ENCODE peak calls at places on chromosomes 7 and 10, in six cellular contexts. One of them, this sample, is unnamed.

GRCh38 chr7:112886171-112886570 is 96.0 kb upstream of the TMEM168 start:
- DNase-seq in K562: no peak
- DNase-seq in A549: no peak
- DNase-seq in HepG2: no peak
- DNase-seq in H1: no peak
- DNase-seq in GM12878: no peak
- DNase-seq in this sample: no peak

GRCh38 chr7:130930260-130930659 is 196.3 kb upstream of the KLF14 start:
- DNase-seq in A549: peak
- DNase-seq in HepG2: no peak
- DNase-seq in K562: no peak
- DNase-seq in H1: no peak
- DNase-seq in GM12878: no peak
- DNase-seq in this sample: peak

GRCh38 chr7:79461660-79462059 is 8.2 kb upstream of the MAGI2 start:
- DNase-seq in H1: no peak
- DNase-seq in K562: no peak
- DNase-seq in GM12878: no peak
- DNase-seq in A549: peak
- DNase-seq in HepG2: peak
- DNase-seq in this sample: peak

GRCh38 chr7:26046150-26046549 is 105.8 kb upstream of the NFE2L3 start:
- DNase-seq in GM12878: no peak
- DNase-seq in HepG2: no peak
- DNase-seq in H1: no peak
- DNase-seq in K562: no peak
- DNase-seq in A549: no peak
- DNase-seq in this sample: no peak

GRCh38 chr10:103706760-103707159 is 148.6 kb downstream of the SH3PXD2A start:
- DNase-seq in A549: no peak
- DNase-seq in GM12878: no peak
- DNase-seq in HepG2: no peak
- DNase-seq in H1: no peak
- DNase-seq in K562: no peak
- DNase-seq in this sample: no peak

GRCh38 chr7:16035392-16035791 is 348.9 kb upstream of the MEOX2 start:
- DNase-seq in A549: no peak
- DNase-seq in K562: no peak
- DNase-seq in GM12878: no peak
- DNase-seq in HepG2: no peak
- DNase-seq in H1: no peak
- DNase-seq in this sample: no peak

GRCh38 chr10:111338035-111338434 is 261.2 kb downstream of the ADRA2A start:
- DNase-seq in HepG2: no peak
- DNase-seq in A549: no peak
- DNase-seq in K562: no peak
- DNase-seq in H1: no peak
- DNase-seq in GM12878: no peak
- DNase-seq in this sample: no peak

GRCh38 chr7:47282790-47283496 is 299.0 kb downstream of the TNS3 start:
- DNase-seq in H1: no peak
- DNase-seq in K562: no peak
- DNase-seq in A549: no peak
- DNase-seq in GM12878: no peak
- DNase-seq in HepG2: no peak
- DNase-seq in this sample: no peak

GRCh38 chr7:129227646-129228578 is 3.1 kb downstream of the AHCYL2 start:
- DNase-seq in K562: no peak
- DNase-seq in A549: no peak
- DNase-seq in H1: no peak
- DNase-seq in HepG2: no peak
- DNase-seq in GM12878: no peak
- DNase-seq in this sample: peak

GRCh38 chr10:71419002-71419540 is 22.4 kb downstream of the CDH23 start:
- DNase-seq in GM12878: no peak
- DNase-seq in K562: no peak
- DNase-seq in H1: peak
- DNase-seq in A549: no peak
- DNase-seq in HepG2: no peak
- DNase-seq in this sample: no peak

GRCh38 chr10:5959581-5960069 is 17.7 kb downstream of the IL15RA start:
- DNase-seq in GM12878: no peak
- DNase-seq in H1: no peak
- DNase-seq in K562: no peak
- DNase-seq in A549: no peak
- DNase-seq in HepG2: no peak
- DNase-seq in this sample: no peak
- TF ChIP-seq USF2 in GM12878: no peak
- TF ChIP-seq USF2 in H1: no peak
- TF ChIP-seq USF2 in K562: no peak
- TF ChIP-seq USF2 in A549: no peak
- TF ChIP-seq USF2 in HepG2: no peak
- TF ChIP-seq USF2 in this sample: no peak

DNA sequence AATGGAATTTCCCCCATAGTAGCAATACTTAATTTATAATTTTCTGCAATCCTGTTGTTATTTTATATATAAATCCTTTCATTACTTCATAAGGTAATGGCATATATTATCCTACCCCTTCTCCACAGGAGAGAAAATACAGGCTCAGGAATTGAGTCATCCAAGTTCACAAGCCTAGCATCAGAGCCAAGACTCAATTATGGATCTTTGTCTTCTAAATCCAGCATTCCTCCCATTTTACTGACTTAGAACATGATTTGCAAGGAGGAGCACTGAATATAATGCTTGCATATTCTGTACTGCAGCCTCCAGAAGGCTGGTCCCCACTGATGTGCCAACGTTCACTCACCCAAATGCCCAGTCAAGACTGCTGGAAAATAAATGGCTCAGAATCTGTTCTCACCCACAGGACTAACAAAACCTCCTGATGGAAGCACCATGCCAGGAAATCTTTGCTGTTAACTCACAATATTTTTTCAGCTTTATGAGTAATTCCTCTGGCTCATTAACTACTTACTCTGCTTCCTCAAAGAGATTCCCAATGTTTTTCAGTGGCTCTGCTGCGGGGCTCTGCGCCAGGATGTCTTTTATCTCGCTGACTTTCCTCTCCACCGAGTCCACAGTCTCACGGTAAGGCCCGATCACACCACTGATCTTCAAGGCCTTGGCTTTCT is 48.6 kb downstream of the DLD start:
- DNase-seq in HepG2: no peak
- DNase-seq in GM12878: no peak
- DNase-seq in K562: no peak
- DNase-seq in H1: no peak
- DNase-seq in A549: no peak
- DNase-seq in this sample: peak
- TF ChIP-seq CEBPB in HepG2: no peak
- TF ChIP-seq CEBPB in GM12878: no peak
- TF ChIP-seq CEBPB in K562: no peak
- TF ChIP-seq CEBPB in H1: no peak
- TF ChIP-seq CEBPB in A549: no peak
- TF ChIP-seq CEBPB in this sample: no peak

DNA sequence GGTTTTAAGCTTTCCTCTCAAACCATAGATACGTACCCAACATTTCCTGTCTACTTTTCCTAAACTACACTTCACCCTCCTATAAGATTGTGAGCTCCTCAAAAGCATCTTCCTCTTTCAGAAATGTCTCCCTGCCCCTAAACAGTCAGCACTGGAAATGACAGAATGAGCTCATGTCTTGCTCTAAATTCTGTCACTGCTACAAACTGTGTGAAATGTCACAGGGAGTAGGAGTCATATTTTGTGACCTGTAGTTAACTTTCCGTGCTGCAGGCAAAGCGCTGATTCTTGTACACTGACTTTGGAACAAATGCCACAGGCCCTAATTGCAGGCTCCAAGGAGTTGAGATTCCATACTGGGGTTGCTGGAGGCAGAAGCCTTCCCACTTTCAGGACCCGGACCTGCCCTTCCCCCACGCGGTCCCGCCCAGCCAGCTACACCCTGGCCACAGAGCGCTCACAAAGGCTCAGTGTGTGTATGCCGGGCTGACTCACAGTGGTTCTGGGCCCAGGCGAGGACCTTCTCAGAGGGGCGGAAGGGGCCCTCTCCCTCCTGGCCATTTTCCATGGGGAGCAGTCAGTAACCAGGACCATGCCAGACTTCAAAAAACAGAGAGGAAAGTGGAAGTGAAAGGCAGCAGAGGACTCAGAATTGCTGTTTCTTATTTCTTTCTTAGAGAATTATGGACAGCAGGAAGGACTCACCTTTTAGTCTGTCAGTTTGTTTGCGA is 24.1 kb downstream of the SCD start:
- DNase-seq in K562: peak
- DNase-seq in GM12878: peak
- DNase-seq in H1: peak
- DNase-seq in HepG2: peak
- DNase-seq in A549: peak
- DNase-seq in this sample: peak
- TF ChIP-seq USF2 in K562: no peak
- TF ChIP-seq USF2 in GM12878: no peak
- TF ChIP-seq USF2 in H1: no peak
- TF ChIP-seq USF2 in HepG2: no peak
- TF ChIP-seq USF2 in A549: no peak
- TF ChIP-seq USF2 in this sample: no peak

GRCh38 chr7:96320437-96320836 is 1.5 kb downstream of the SLC25A13 start:
- DNase-seq in HepG2: no peak
- DNase-seq in H1: no peak
- DNase-seq in A549: no peak
- DNase-seq in GM12878: peak
- DNase-seq in K562: no peak
- DNase-seq in this sample: no peak

GRCh38 chr7:96319444-96319843 is 2.5 kb downstream of the SLC25A13 start:
- DNase-seq in H1: no peak
- DNase-seq in K562: no peak
- DNase-seq in A549: no peak
- DNase-seq in GM12878: no peak
- DNase-seq in HepG2: no peak
- DNase-seq in this sample: no peak

GRCh38 chr7:96322373-96322695 is 436 bp upstream of the SLC25A13 start:
- DNase-seq in GM12878: no peak
- DNase-seq in H1: no peak
- DNase-seq in A549: no peak
- DNase-seq in HepG2: no peak
- DNase-seq in K562: no peak
- DNase-seq in this sample: no peak

GRCh38 chr7:96321670-96322372 is at the start of gene SLC25A13:
- DNase-seq in K562: peak
- DNase-seq in A549: peak
- DNase-seq in H1: peak
- DNase-seq in HepG2: peak
- DNase-seq in GM12878: peak
- DNase-seq in this sample: peak

GRCh38 chr7:96321041-96321669 is 743 bp downstream of the SLC25A13 start:
- DNase-seq in GM12878: peak
- DNase-seq in K562: peak
- DNase-seq in H1: peak
- DNase-seq in A549: peak
- DNase-seq in HepG2: peak
- DNase-seq in this sample: peak
- TF ChIP-seq CEBPB in GM12878: no peak
- TF ChIP-seq CEBPB in K562: no peak
- TF ChIP-seq CEBPB in H1: no peak
- TF ChIP-seq CEBPB in A549: no peak
- TF ChIP-seq CEBPB in HepG2: no peak
- TF ChIP-seq CEBPB in this sample: no peak

DNA sequence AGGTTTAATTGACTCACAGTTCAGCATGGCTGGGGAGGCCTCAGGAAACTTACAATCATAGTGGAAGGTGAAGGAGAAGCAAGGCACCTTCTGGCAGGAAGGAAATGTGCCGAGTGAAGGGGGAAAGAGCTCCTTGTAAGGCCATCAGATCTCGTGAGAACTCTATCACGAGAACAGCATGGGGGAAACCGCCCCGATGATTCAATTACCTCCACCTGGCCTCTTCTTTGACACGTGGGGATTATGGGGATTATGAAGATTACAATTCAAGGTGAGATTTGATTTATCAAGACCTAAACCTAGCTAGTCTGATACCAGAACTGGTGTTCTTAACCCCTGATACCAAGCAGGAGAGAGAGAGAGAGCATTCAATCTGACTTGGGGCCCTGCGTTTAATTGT is 258.7 kb downstream of the PTEN start:
- DNase-seq in A549: no peak
- DNase-seq in H1: no peak
- DNase-seq in HepG2: no peak
- DNase-seq in GM12878: no peak
- DNase-seq in K562: no peak
- DNase-seq in this sample: no peak
- TF ChIP-seq USF2 in A549: no peak
- TF ChIP-seq USF2 in H1: no peak
- TF ChIP-seq USF2 in HepG2: no peak
- TF ChIP-seq USF2 in GM12878: no peak
- TF ChIP-seq USF2 in K562: no peak
- TF ChIP-seq USF2 in this sample: no peak

DNA sequence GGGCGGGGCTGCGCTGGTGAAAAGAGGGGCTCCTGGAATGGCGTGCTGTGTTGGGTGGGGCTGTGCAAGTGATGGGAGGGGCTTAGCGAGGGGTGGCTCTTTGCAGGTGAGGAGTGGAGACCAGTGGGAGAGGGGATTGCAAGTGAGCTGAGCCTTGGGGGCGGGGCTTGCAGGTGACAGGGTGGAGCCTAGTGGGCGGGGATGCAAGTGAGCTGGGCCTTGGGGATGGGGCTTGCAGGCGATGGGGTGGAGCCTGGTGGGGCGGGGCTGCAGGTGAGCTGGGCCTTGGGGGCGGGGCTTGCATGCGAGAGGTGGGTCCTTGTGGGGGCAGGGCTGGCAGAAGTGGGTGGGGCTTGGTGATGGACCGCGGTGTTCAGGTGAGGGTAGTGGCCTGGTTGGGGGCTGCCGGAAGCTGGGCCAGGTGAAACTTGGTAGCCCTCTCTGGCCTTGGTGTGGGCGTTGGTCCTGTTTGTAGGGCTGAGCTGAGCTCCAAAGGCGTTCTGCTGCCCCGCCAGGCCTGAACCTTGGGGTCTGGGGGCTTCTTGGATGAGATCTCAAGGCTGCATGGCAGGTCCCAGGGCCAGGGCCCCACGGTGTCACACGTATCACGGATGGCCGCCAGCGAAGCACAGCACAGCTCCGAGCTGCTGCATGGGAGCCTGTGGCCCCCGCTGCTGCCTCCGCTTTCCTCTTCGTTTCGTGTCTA is 744 bp upstream of the PITRM1 start:
- DNase-seq in GM12878: no peak
- DNase-seq in K562: peak
- DNase-seq in A549: peak
- DNase-seq in H1: peak
- DNase-seq in HepG2: no peak
- DNase-seq in this sample: no peak
- TF ChIP-seq CEBPB in GM12878: no peak
- TF ChIP-seq CEBPB in K562: no peak
- TF ChIP-seq CEBPB in A549: no peak
- TF ChIP-seq CEBPB in H1: no peak
- TF ChIP-seq CEBPB in HepG2: no peak
- TF ChIP-seq CEBPB in this sample: no peak

DNA sequence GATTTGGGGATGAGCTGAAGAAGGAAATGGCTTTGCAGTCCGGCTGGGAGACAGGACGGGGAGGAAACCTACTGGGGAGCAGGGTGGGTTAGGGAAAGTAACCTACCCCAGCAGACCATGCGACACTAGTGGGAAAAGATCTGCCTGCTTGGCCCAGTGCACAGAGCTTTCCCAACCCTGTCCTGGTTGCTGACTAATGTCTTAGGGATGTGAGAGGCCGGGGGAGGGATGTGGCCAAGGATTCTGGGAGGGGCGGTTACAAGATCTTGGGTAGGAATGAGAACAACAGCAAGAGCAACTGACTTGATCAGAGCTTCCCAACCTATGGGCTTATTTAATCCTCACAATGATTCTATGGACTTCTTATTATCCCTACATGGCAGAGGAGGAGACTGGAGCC is 24.0 kb upstream of the EIF5AL1 start:
- DNase-seq in HepG2: no peak
- DNase-seq in K562: no peak
- DNase-seq in GM12878: no peak
- DNase-seq in H1: no peak
- DNase-seq in A549: peak
- DNase-seq in this sample: peak
- TF ChIP-seq USF2 in HepG2: no peak
- TF ChIP-seq USF2 in K562: no peak
- TF ChIP-seq USF2 in GM12878: no peak
- TF ChIP-seq USF2 in H1: no peak
- TF ChIP-seq USF2 in A549: no peak
- TF ChIP-seq USF2 in this sample: no peak